ENCODE peak calls at places on chromosomes 12 and 14, in nine cellular contexts. T, V, J, N, S, Z, E, P and L are unnamed samples.

GRCh38 chr12:101992091-101992490 is 69.7 kb downstream of the WASHC3 start:
- DNase-seq in T (no peak), V (peak), J (no peak), N (no peak), S (no peak), Z (peak), E (no peak), P (no peak), L (peak)

GRCh38 chr12:56995930-56996496 is 10.3 kb downstream of the ZBTB39 start:
- DNase-seq in T (no peak), V (no peak), J (no peak), N (no peak), S (peak), Z (no peak), E (no peak), P (no peak), L (no peak)

GRCh38 chr12:27332407-27333310 is at the start of gene BMAL2:
- DNase-seq in T (peak), V (peak), J (peak), N (peak), S (no peak), Z (peak), E (peak), P (peak), L (peak)

GRCh38 chr12:93018610-93019009 is 89.5 kb upstream of the EEA1 start:
- DNase-seq in T (no peak), V (no peak), J (no peak), N (no peak), S (no peak), Z (no peak), E (no peak), P (no peak), L (no peak)

GRCh38 chr12:26830783-26831601 is 2.0 kb downstream of the ITPR2 start:
- DNase-seq in T (no peak), V (no peak), J (no peak), N (no peak), S (no peak), Z (no peak), E (peak), P (no peak), L (no peak)

GRCh38 chr12:93990832-93991748 is 157.3 kb upstream of the PLXNC1 start:
- DNase-seq in T (no peak), V (peak), J (peak), N (no peak), S (peak), Z (peak), E (no peak), P (peak), L (peak)

GRCh38 chr14:24296341-24297157 is 3.0 kb downstream of the DHRS1 start:
- DNase-seq in T (no peak), V (peak), J (peak), N (peak), S (no peak), Z (peak), E (no peak), P (peak), L (peak)

GRCh38 chr12:98793121-98793520 is 148.0 kb downstream of the APAF1 start:
- DNase-seq in T (no peak), V (peak), J (no peak), N (no peak), S (no peak), Z (no peak), E (no peak), P (no peak), L (no peak)

GRCh38 chr12:71685312-71685906 is 473 bp upstream of the TMEM19 start:
- DNase-seq in T (peak), V (no peak), J (peak), N (no peak), S (peak), Z (no peak), E (no peak), P (no peak), L (no peak)

GRCh38 chr12:85425349-85425612 is 145.3 kb downstream of the ALX1 start:
- DNase-seq in T (no peak), V (no peak), J (no peak), N (no peak), S (no peak), Z (no peak), E (no peak), P (no peak), L (no peak)

GRCh38 chr14:21498540-21499526 is 12.3 kb downstream of the METTL3 start:
- DNase-seq in T (no peak), V (peak), J (peak), N (no peak), S (no peak), Z (peak), E (no peak), P (no peak), L (peak)

GRCh38 chr12:96766232-96766631 is 140.8 kb upstream of the NEDD1 start:
- DNase-seq in T (no peak), V (peak), J (peak), N (no peak), S (no peak), Z (peak), E (no peak), P (no peak), L (no peak)

GRCh38 chr12:124480469-124481256 is 86.7 kb downstream of the NCOR2 start:
- DNase-seq in T (peak), V (peak), J (peak), N (peak), S (peak), Z (peak), E (no peak), P (peak), L (peak)

GRCh38 chr14:81453166-81453766 is 53.1 kb upstream of the STON2 start:
- DNase-seq in T (no peak), V (peak), J (peak), N (peak), S (no peak), Z (peak), E (peak), P (no peak), L (peak)

GRCh38 chr12:64385468-64385867 is 5.1 kb downstream of the C12orf56 start:
- DNase-seq in T (no peak), V (no peak), J (no peak), N (no peak), S (no peak), Z (peak), E (no peak), P (no peak), L (no peak)

GRCh38 chr12:118145798-118146156 is 9.9 kb downstream of the PEBP1 start:
- DNase-seq in T (no peak), V (no peak), J (no peak), N (no peak), S (no peak), Z (no peak), E (no peak), P (no peak), L (no peak)

GRCh38 chr12:47818701-47819543 is 781 bp downstream of the HDAC7 start:
- DNase-seq in T (peak), V (peak), J (peak), N (peak), S (peak), Z (no peak), E (peak), P (peak), L (peak)

GRCh38 chr12:110249716-110250225 is 31.3 kb upstream of the ATP2A2 start:
- DNase-seq in T (peak), V (peak), J (peak), N (peak), S (peak), Z (no peak), E (peak), P (peak), L (no peak)

GRCh38 chr12:69056743-69057515 is 124.0 kb upstream of the CPM start:
- DNase-seq in T (no peak), V (peak), J (no peak), N (no peak), S (no peak), Z (peak), E (no peak), P (no peak), L (peak)

GRCh38 chr12:75548879-75549278 is 37.5 kb upstream of the KRR1 start:
- DNase-seq in T (no peak), V (no peak), J (no peak), N (no peak), S (no peak), Z (no peak), E (no peak), P (no peak), L (no peak)

GRCh38 chr14:35682802-35683201 is 126.3 kb downstream of the RALGAPA1 start:
- DNase-seq in T (no peak), V (no peak), J (no peak), N (no peak), S (no peak), Z (peak), E (no peak), P (no peak), L (no peak)

GRCh38 chr12:67475725-67476124 is 172.8 kb upstream of the DYRK2 start:
- DNase-seq in T (no peak), V (peak), J (no peak), N (no peak), S (no peak), Z (no peak), E (no peak), P (no peak), L (no peak)

GRCh38 chr12:70561550-70561949 is 75.7 kb downstream of the PTPRB start:
- DNase-seq in T (no peak), V (no peak), J (no peak), N (no peak), S (no peak), Z (no peak), E (no peak), P (no peak), L (no peak)

GRCh38 chr12:75834591-75834990 is 197.0 kb downstream of the PHLDA1 start:
- DNase-seq in T (no peak), V (no peak), J (no peak), N (no peak), S (no peak), Z (peak), E (no peak), P (no peak), L (no peak)

GRCh38 chr14:32996343-32996742 is 57.7 kb downstream of the NPAS3 start:
- DNase-seq in T (no peak), V (no peak), J (no peak), N (no peak), S (no peak), Z (no peak), E (no peak), P (no peak), L (no peak)

GRCh38 chr12:120364487-120364886 is 4.5 kb downstream of the MSI1 start:
- DNase-seq in T (no peak), V (no peak), J (no peak), N (no peak), S (no peak), Z (no peak), E (no peak), P (no peak), L (no peak)

GRCh38 chr14:91231446-91231845 is 13.1 kb downstream of the GPR68 start:
- DNase-seq in T (no peak), V (peak), J (no peak), N (no peak), S (no peak), Z (peak), E (no peak), P (no peak), L (no peak)

GRCh38 chr12:45464699-45465098 is 248.8 kb downstream of the ANO6 start:
- DNase-seq in T (no peak), V (no peak), J (peak), N (no peak), S (no peak), Z (no peak), E (no peak), P (no peak), L (peak)

GRCh38 chr12:120257041-120257821 is 8.3 kb downstream of the PXN start:
- DNase-seq in T (no peak), V (peak), J (no peak), N (peak), S (no peak), Z (peak), E (no peak), P (peak), L (peak)

GRCh38 chr12:67811437-67812361 is 163.2 kb downstream of the DYRK2 start:
- DNase-seq in T (no peak), V (peak), J (peak), N (no peak), S (no peak), Z (peak), E (no peak), P (no peak), L (peak)

GRCh38 chr12:97396989-97397388 is 65.6 kb upstream of the RMST start:
- DNase-seq in T (no peak), V (no peak), J (no peak), N (no peak), S (no peak), Z (no peak), E (no peak), P (no peak), L (no peak)

GRCh38 chr12:67271976-67272375 is 2.8 kb downstream of the CAND1 start:
- DNase-seq in T (no peak), V (peak), J (no peak), N (no peak), S (no peak), Z (peak), E (no peak), P (no peak), L (no peak)

GRCh38 chr12:162467-163307 is 51.3 kb downstream of the SLC6A12 start:
- DNase-seq in T (no peak), V (no peak), J (no peak), N (no peak), S (no peak), Z (no peak), E (no peak), P (no peak), L (no peak)

GRCh38 chr14:20499108-20499507 is 6.2 kb upstream of the RNASE10 start:
- DNase-seq in T (no peak), V (no peak), J (no peak), N (no peak), S (no peak), Z (no peak), E (no peak), P (no peak), L (no peak)

GRCh38 chr12:49301759-49302158 is 6.8 kb downstream of the PRPH start:
- DNase-seq in T (no peak), V (no peak), J (no peak), N (no peak), S (no peak), Z (no peak), E (no peak), P (no peak), L (no peak)

GRCh38 chr14:90483551-90483950 is 86.7 kb downstream of the CALM1 start:
- DNase-seq in T (peak), V (no peak), J (no peak), N (peak), S (peak), Z (no peak), E (no peak), P (no peak), L (peak)

GRCh38 chr12:19490908-19491307 is 51.6 kb downstream of the AEBP2 start:
- DNase-seq in T (no peak), V (no peak), J (no peak), N (no peak), S (no peak), Z (no peak), E (no peak), P (no peak), L (no peak)

GRCh38 chr14:103123128-103123633 is at the start of gene TNFAIP2:
- DNase-seq in T (peak), V (peak), J (peak), N (no peak), S (peak), Z (no peak), E (peak), P (peak), L (no peak)

GRCh38 chr14:103124501-103125001 is 1.3 kb downstream of the TNFAIP2 start:
- DNase-seq in T (peak), V (no peak), J (no peak), N (no peak), S (no peak), Z (no peak), E (no peak), P (peak), L (no peak)

GRCh38 chr14:103125098-103126070 is 2.1 kb downstream of the TNFAIP2 start:
- DNase-seq in T (no peak), V (no peak), J (no peak), N (no peak), S (no peak), Z (no peak), E (no peak), P (peak), L (no peak)

GRCh38 chr14:103122578-103123127 is 608 bp upstream of the TNFAIP2 start:
- DNase-seq in T (peak), V (no peak), J (peak), N (no peak), S (no peak), Z (no peak), E (peak), P (peak), L (no peak)

DNA sequence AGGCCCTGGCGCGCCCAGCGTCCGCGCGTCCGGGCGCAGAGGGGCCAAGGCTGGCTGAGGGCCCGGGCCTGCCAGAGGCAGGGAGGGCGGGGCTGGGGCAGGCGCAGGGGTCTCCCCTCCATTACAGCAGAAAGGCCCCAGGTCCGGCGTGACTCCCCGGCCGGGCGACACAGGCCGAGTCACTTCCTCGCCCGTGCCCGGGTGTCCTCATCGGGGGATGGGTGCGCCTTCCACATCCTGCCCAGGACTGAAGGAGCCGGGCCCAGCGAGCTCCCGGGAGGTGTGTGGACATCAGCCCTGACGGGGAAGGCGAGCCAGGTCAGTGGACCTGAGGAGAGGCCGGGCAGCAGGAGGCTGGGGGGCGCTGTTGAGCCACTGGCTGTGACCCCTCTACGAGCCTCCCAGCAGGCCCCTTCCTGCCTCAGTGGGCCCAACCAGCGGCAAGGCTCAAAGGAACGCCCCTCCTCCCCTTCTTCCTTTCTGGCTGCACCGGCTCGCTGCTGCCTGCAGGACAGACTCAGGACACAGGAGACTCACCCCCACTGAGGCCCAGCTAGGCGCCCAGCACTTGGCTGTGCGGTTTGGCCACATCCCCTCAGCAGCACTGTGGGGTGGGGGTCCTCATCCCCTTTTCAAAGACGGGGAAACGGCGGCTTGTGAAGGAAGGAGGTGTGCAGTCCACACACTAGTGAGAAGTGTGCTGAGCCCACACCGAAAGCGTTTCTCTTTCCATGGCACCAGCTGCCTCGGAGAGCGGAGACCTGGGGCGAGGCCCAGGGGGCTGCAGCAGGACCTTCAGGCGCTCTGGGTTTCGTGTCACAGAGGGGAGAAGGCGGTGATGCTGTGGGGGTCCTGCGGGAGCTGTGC is 606 bp downstream of the TNFAIP2 start:
- DNase-seq in T (peak), V (peak), J (peak), N (peak), S (peak), Z (no peak), E (peak), P (peak), L (peak)
- H3K4me3 ChIP-seq in T (peak), V (peak), J (peak), N (peak), S (peak), Z (no peak), E (peak), P (peak), L (peak)

GRCh38 chr14:99034711-99035171 is 237.3 kb downstream of the BCL11B start:
- DNase-seq in T (no peak), V (no peak), J (no peak), N (no peak), S (peak), Z (no peak), E (peak), P (no peak), L (no peak)
- TF ChIP-seq CTCF in T (no peak), V (no peak), J (no peak), N (no peak), S (no peak), Z (no peak), E (no peak), P (no peak), L (no peak)

GRCh38 chr12:53253298-53253697 is 14.8 kb upstream of the ESPL1 start:
- DNase-seq in T (peak), V (no peak), J (no peak), N (no peak), S (no peak), Z (no peak), E (no peak), P (no peak), L (no peak)
- H3K4me3 ChIP-seq in T (no peak), V (peak), J (peak), N (peak), S (peak), Z (no peak), E (no peak), P (peak), L (peak)

DNA sequence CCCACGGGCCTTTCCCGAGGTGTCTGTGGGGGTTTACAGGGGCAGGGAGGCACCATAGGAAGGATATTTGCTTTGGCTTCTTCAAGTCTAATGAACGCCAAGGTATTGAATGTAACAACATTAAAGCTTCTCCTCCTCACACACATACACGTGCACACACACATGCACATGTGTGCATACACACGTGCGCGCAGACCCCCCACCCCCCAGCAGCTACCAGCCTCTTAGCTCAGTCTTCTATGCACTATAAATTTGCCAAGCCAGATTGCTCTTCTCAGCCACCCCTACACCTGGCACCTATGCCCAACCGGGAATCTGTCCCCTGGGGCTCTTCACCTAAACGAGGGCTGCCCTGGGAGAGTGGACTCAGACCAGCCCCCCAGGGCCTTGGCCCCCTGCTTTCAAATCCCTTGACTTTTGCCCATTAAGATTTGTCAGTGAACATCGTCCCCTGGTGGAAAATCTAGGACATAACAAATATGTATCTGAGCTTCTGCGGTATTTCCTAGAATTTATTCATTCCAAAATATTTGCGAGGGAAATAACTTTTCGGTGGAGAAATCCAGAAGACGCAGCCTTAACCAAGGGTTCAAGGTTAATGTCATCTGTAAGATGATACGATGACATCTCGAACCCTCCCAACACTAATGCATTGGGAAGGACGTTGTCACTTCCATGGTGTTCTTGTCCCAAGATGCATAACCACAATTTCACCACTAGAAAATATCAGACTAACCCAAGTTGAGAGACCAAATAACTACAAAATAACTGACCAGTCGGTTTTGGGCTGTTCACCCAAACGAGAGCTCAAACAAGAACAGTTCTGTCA is 330.4 kb downstream of the MED13L start:
- DNase-seq in T (no peak), V (no peak), J (no peak), N (no peak), S (no peak), Z (peak), E (no peak), P (no peak), L (no peak)
- TF ChIP-seq CTCF in T (no peak), V (peak), J (peak), N (no peak), S (no peak), Z (peak), E (peak), P (peak), L (peak)